ENCODE peak calls at places on chromosomes 4 and X, in seven cellular contexts. One of them, this sample, is unnamed. For H3K27me3, the result is how much of the 10 kb centered on the place peaks cover.

GRCh38 chrX:47030339-47030738 is 47.9 kb upstream of the RGN start:
- DNase-seq in ascending aorta: no peak
- DNase-seq in psoas muscle: no peak
- DNase-seq in Panc1: peak
- DNase-seq in PC-9: peak
- DNase-seq in dorsolateral prefrontal cortex: no peak
- DNase-seq in PC-3: peak
- DNase-seq in this sample: peak

GRCh38 chr4:108793413-108793812 is 30.6 kb upstream of the ETNPPL start:
- DNase-seq in ascending aorta: no peak
- DNase-seq in psoas muscle: no peak
- DNase-seq in Panc1: no peak
- DNase-seq in PC-9: no peak
- DNase-seq in dorsolateral prefrontal cortex: no peak
- DNase-seq in PC-3: no peak
- DNase-seq in this sample: no peak

GRCh38 chrX:155768036-155768769 is 112.9 kb upstream of the VAMP7 start:
- DNase-seq in ascending aorta: no peak
- DNase-seq in psoas muscle: peak
- DNase-seq in Panc1: no peak
- DNase-seq in PC-9: peak
- DNase-seq in dorsolateral prefrontal cortex: no peak
- DNase-seq in PC-3: no peak
- DNase-seq in this sample: no peak

GRCh38 chrX:155028749-155029360 is 2.2 kb downstream of the FUNDC2 start:
- DNase-seq in ascending aorta: no peak
- DNase-seq in psoas muscle: no peak
- DNase-seq in Panc1: no peak
- DNase-seq in PC-9: no peak
- DNase-seq in dorsolateral prefrontal cortex: no peak
- DNase-seq in PC-3: peak
- DNase-seq in this sample: peak

GRCh38 chrX:49627030-49627777 is 28.4 kb downstream of the GAGE1 start:
- DNase-seq in ascending aorta: no peak
- DNase-seq in psoas muscle: no peak
- DNase-seq in Panc1: no peak
- DNase-seq in PC-9: no peak
- DNase-seq in dorsolateral prefrontal cortex: no peak
- DNase-seq in PC-3: peak
- DNase-seq in this sample: no peak

GRCh38 chrX:147476008-147476407 is 435.7 kb upstream of the FMR1 start:
- DNase-seq in ascending aorta: no peak
- DNase-seq in psoas muscle: no peak
- DNase-seq in Panc1: no peak
- DNase-seq in PC-9: no peak
- DNase-seq in dorsolateral prefrontal cortex: no peak
- DNase-seq in PC-3: peak
- DNase-seq in this sample: no peak

GRCh38 chrX:153576239-153576870 is 22.6 kb downstream of the CCNQ start:
- DNase-seq in ascending aorta: no peak
- DNase-seq in psoas muscle: no peak
- DNase-seq in Panc1: no peak
- DNase-seq in PC-9: no peak
- DNase-seq in dorsolateral prefrontal cortex: no peak
- DNase-seq in PC-3: no peak
- DNase-seq in this sample: no peak

GRCh38 chr4:15233626-15234025 is 194.2 kb upstream of the C1QTNF7 start:
- DNase-seq in ascending aorta: no peak
- DNase-seq in psoas muscle: no peak
- DNase-seq in Panc1: no peak
- DNase-seq in PC-9: no peak
- DNase-seq in dorsolateral prefrontal cortex: no peak
- DNase-seq in PC-3: no peak
- DNase-seq in this sample: no peak

GRCh38 chr4:150828159-150828558 is 186.9 kb downstream of the LRBA start:
- DNase-seq in ascending aorta: peak
- DNase-seq in psoas muscle: no peak
- DNase-seq in Panc1: no peak
- DNase-seq in PC-9: no peak
- DNase-seq in dorsolateral prefrontal cortex: no peak
- DNase-seq in PC-3: no peak
- DNase-seq in this sample: no peak

DNA sequence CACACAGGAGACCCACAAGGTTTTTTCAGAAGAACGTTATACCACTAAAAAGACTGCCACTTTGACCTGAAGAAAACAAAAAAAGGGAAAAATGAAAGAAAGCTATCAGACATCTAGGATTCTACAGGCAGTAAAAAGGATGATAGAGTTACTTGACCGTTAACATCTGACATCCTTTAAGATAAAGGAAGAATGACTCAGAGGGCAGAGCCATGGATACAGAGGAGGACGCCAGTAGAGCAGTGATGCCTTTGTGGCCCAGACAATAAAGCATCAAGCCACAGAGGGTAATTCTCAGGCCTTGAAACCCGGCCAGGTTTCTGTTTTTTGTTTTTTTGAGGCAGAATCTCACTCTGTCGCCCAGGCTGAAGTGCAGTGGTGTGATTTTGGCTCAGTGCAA is 9.5 kb upstream of the BEX1 start:
- DNase-seq in ascending aorta: no peak
- DNase-seq in psoas muscle: no peak
- DNase-seq in Panc1: no peak
- DNase-seq in PC-9: no peak
- DNase-seq in dorsolateral prefrontal cortex: no peak
- DNase-seq in PC-3: no peak
- DNase-seq in this sample: no peak
- TF ChIP-seq CTCF in ascending aorta: no peak
- TF ChIP-seq CTCF in psoas muscle: no peak
- TF ChIP-seq CTCF in Panc1: no peak
- TF ChIP-seq CTCF in PC-9: no peak
- TF ChIP-seq CTCF in dorsolateral prefrontal cortex: no peak
- TF ChIP-seq CTCF in PC-3: no peak
- TF ChIP-seq CTCF in this sample: no peak

GRCh38 chrX:123588723-123589122 is 144.1 kb downstream of the THOC2 start:
- DNase-seq in ascending aorta: no peak
- DNase-seq in psoas muscle: no peak
- DNase-seq in Panc1: no peak
- DNase-seq in PC-9: no peak
- DNase-seq in dorsolateral prefrontal cortex: no peak
- DNase-seq in PC-3: peak
- DNase-seq in this sample: no peak

GRCh38 chrX:123590842-123591491 is 141.9 kb downstream of the THOC2 start:
- DNase-seq in ascending aorta: no peak
- DNase-seq in psoas muscle: no peak
- DNase-seq in Panc1: no peak
- DNase-seq in PC-9: peak
- DNase-seq in dorsolateral prefrontal cortex: no peak
- DNase-seq in PC-3: peak
- DNase-seq in this sample: peak
- H3K27me3 ChIP-seq in ascending aorta: under half
- H3K27me3 ChIP-seq in psoas muscle: under half
- H3K27me3 ChIP-seq in Panc1: under half
- H3K27me3 ChIP-seq in PC-9: under half
- H3K27me3 ChIP-seq in dorsolateral prefrontal cortex: under half
- H3K27me3 ChIP-seq in PC-3: under half
- H3K27me3 ChIP-seq in this sample: under half

GRCh38 chr4:77305766-77306165 is 148.8 kb downstream of the CCNG2 start:
- DNase-seq in ascending aorta: no peak
- DNase-seq in psoas muscle: no peak
- DNase-seq in Panc1: no peak
- DNase-seq in PC-9: no peak
- DNase-seq in dorsolateral prefrontal cortex: no peak
- DNase-seq in PC-3: no peak
- DNase-seq in this sample: no peak

GRCh38 chr4:77309496-77309895 is 152.5 kb downstream of the CCNG2 start:
- DNase-seq in ascending aorta: no peak
- DNase-seq in psoas muscle: no peak
- DNase-seq in Panc1: no peak
- DNase-seq in PC-9: no peak
- DNase-seq in dorsolateral prefrontal cortex: no peak
- DNase-seq in PC-3: no peak
- DNase-seq in this sample: no peak

GRCh38 chr4:77310931-77311330 is 153.9 kb downstream of the CCNG2 start:
- DNase-seq in ascending aorta: no peak
- DNase-seq in psoas muscle: no peak
- DNase-seq in Panc1: no peak
- DNase-seq in PC-9: no peak
- DNase-seq in dorsolateral prefrontal cortex: no peak
- DNase-seq in PC-3: no peak
- DNase-seq in this sample: no peak

GRCh38 chr4:77306496-77306895 is 149.5 kb downstream of the CCNG2 start:
- DNase-seq in ascending aorta: no peak
- DNase-seq in psoas muscle: no peak
- DNase-seq in Panc1: no peak
- DNase-seq in PC-9: no peak
- DNase-seq in dorsolateral prefrontal cortex: no peak
- DNase-seq in PC-3: no peak
- DNase-seq in this sample: no peak

GRCh38 chr4:77308843-77309242 is 151.8 kb downstream of the CCNG2 start:
- DNase-seq in ascending aorta: no peak
- DNase-seq in psoas muscle: no peak
- DNase-seq in Panc1: no peak
- DNase-seq in PC-9: no peak
- DNase-seq in dorsolateral prefrontal cortex: no peak
- DNase-seq in PC-3: peak
- DNase-seq in this sample: peak
- TF ChIP-seq CTCF in ascending aorta: no peak
- TF ChIP-seq CTCF in psoas muscle: no peak
- TF ChIP-seq CTCF in Panc1: peak
- TF ChIP-seq CTCF in PC-9: peak
- TF ChIP-seq CTCF in dorsolateral prefrontal cortex: peak
- TF ChIP-seq CTCF in PC-3: peak
- TF ChIP-seq CTCF in this sample: peak

GRCh38 chr4:13535708-13536361 is 8.5 kb downstream of the NKX3-2 start:
- DNase-seq in ascending aorta: no peak
- DNase-seq in psoas muscle: no peak
- DNase-seq in Panc1: no peak
- DNase-seq in PC-9: no peak
- DNase-seq in dorsolateral prefrontal cortex: no peak
- DNase-seq in PC-3: no peak
- DNase-seq in this sample: no peak
- H3K27me3 ChIP-seq in ascending aorta: under half
- H3K27me3 ChIP-seq in psoas muscle: half or more
- H3K27me3 ChIP-seq in Panc1: under half
- H3K27me3 ChIP-seq in PC-9: under half
- H3K27me3 ChIP-seq in dorsolateral prefrontal cortex: half or more
- H3K27me3 ChIP-seq in PC-3: half or more
- H3K27me3 ChIP-seq in this sample: half or more

GRCh38 chr4:168999836-169000235 is 10.2 kb downstream of the CBR4 start:
- DNase-seq in ascending aorta: no peak
- DNase-seq in psoas muscle: no peak
- DNase-seq in Panc1: no peak
- DNase-seq in PC-9: no peak
- DNase-seq in dorsolateral prefrontal cortex: no peak
- DNase-seq in PC-3: no peak
- DNase-seq in this sample: no peak

GRCh38 chr4:168993724-168994510 is 16.1 kb downstream of the CBR4 start:
- DNase-seq in ascending aorta: no peak
- DNase-seq in psoas muscle: no peak
- DNase-seq in Panc1: no peak
- DNase-seq in PC-9: no peak
- DNase-seq in dorsolateral prefrontal cortex: no peak
- DNase-seq in PC-3: no peak
- DNase-seq in this sample: no peak

GRCh38 chr4:168998596-168998995 is 11.5 kb downstream of the CBR4 start:
- DNase-seq in ascending aorta: no peak
- DNase-seq in psoas muscle: no peak
- DNase-seq in Panc1: no peak
- DNase-seq in PC-9: no peak
- DNase-seq in dorsolateral prefrontal cortex: no peak
- DNase-seq in PC-3: no peak
- DNase-seq in this sample: no peak

GRCh38 chr4:168994961-168995360 is 15.1 kb downstream of the CBR4 start:
- DNase-seq in ascending aorta: no peak
- DNase-seq in psoas muscle: no peak
- DNase-seq in Panc1: no peak
- DNase-seq in PC-9: no peak
- DNase-seq in dorsolateral prefrontal cortex: no peak
- DNase-seq in PC-3: no peak
- DNase-seq in this sample: no peak

DNA sequence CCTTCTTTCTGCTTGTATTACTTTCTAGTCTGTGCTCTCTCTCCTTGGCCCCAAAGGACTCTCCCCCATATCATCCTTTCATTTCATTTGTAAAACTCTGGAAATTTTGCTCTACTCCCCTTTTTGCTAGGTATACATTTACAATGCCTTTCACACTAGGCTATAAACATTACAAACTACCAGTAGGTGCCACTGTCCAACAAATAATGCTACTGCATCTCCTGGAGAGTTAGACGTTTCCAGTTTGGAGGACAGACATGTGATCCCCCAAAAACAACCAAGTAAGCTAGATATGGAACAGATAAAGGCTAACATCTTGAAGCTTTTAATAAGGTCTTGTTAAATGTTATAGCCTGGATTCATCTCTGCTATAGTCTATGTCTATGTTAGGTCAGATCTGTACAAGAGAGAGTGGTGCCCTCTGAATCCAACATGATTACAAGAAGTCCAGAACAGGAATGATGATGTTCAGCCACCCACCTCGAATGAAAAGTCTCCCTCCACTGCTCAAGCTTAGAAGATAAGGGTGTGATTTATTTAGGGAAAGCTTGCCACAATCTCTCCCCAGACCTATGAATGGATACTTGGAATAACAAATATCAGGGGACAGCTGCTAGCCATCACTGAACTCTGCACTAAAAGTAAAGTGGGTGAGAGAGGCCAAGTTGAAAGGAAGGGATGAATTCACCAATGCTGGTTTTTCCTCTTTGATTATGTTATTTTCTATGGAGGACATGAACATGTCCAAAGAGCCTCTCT is 14.3 kb downstream of the CBR4 start:
- DNase-seq in ascending aorta: no peak
- DNase-seq in psoas muscle: no peak
- DNase-seq in Panc1: no peak
- DNase-seq in PC-9: no peak
- DNase-seq in dorsolateral prefrontal cortex: no peak
- DNase-seq in PC-3: peak
- DNase-seq in this sample: no peak
- TF ChIP-seq CTCF in ascending aorta: no peak
- TF ChIP-seq CTCF in psoas muscle: peak
- TF ChIP-seq CTCF in Panc1: peak
- TF ChIP-seq CTCF in PC-9: peak
- TF ChIP-seq CTCF in dorsolateral prefrontal cortex: peak
- TF ChIP-seq CTCF in PC-3: peak
- TF ChIP-seq CTCF in this sample: peak

GRCh38 chr4:1048781-1049590 is 37.6 kb downstream of the FGFRL1 start:
- DNase-seq in ascending aorta: no peak
- DNase-seq in psoas muscle: no peak
- DNase-seq in Panc1: no peak
- DNase-seq in PC-9: no peak
- DNase-seq in dorsolateral prefrontal cortex: no peak
- DNase-seq in PC-3: no peak
- DNase-seq in this sample: no peak
- H3K27me3 ChIP-seq in ascending aorta: under half
- H3K27me3 ChIP-seq in psoas muscle: half or more
- H3K27me3 ChIP-seq in Panc1: under half
- H3K27me3 ChIP-seq in PC-9: under half
- H3K27me3 ChIP-seq in dorsolateral prefrontal cortex: under half
- H3K27me3 ChIP-seq in PC-3: under half
- H3K27me3 ChIP-seq in this sample: half or more